ENCODE peak calls at places on chromosome 10, in nine cellular contexts. P is HL-60; U is Peyer's patch; A is AG04449; Q is CD8-positive, alpha-beta T cell; I is GM13977; J is neural progenitor cell; S is dorsolateral prefrontal cortex; K is Calu3. M is an unnamed sample.
A peak's percentile ranks its signal among the peaks of the same experiment; 100 is the strongest.

GRCh38 chr10:131211146-131211545 is 100.4 kb downstream of the TCERG1L start:
- DNase-seq in K (no peak), U (peak; percentile 25), Q (no peak), P (no peak), I (no peak), J (no peak), S (no peak), A (no peak), M (no peak)

GRCh38 chr10:31622993-31623392 is 304.0 kb downstream of the ZEB1 start:
- DNase-seq in P (no peak), I (no peak), S (no peak), Q (no peak), J (no peak), K (no peak), A (no peak), U (peak; percentile 28), M (no peak)

GRCh38 chr10:61837748-61838055 is 63.8 kb upstream of the ARID5B start:
- DNase-seq in J (no peak), U (no peak), S (no peak), I (no peak), P (no peak), A (no peak), K (no peak), Q (no peak), M (no peak)

GRCh38 chr10:113099431-113100298 is 149.6 kb downstream of the TCF7L2 start:
- DNase-seq in S (no peak), Q (no peak), P (no peak), J (peak; percentile 31), U (no peak), I (no peak), K (no peak), A (no peak), M (peak; percentile 86)

GRCh38 chr10:1057106-1057657 is 997 bp downstream of the WDR37 start:
- DNase-seq in S (no peak), J (peak; percentile 51), Q (no peak), P (no peak), K (no peak), U (no peak), I (peak; percentile 37), A (no peak), M (no peak)

GRCh38 chr10:34286136-34286739 is 528.9 kb downstream of the PARD3 start:
- DNase-seq in P (no peak), Q (no peak), J (no peak), K (no peak), U (no peak), I (no peak), S (no peak), A (no peak), M (peak; percentile 72)

GRCh38 chr10:59757966-59758365 is 4.7 kb upstream of the MRLN start:
- DNase-seq in U (no peak), Q (no peak), P (no peak), I (no peak), S (no peak), K (no peak), J (no peak), A (peak; percentile 19), M (peak; percentile 20)

GRCh38 chr10:17100586-17100985 is 29.0 kb downstream of the CUBN start:
- DNase-seq in J (no peak), U (no peak), S (no peak), A (no peak), P (no peak), I (no peak), Q (no peak), K (no peak), M (no peak)

GRCh38 chr10:132328130-132328529 is 3.9 kb upstream of the LRRC27 start:
- DNase-seq in K (no peak), I (no peak), U (peak; percentile 42), A (no peak), Q (no peak), P (no peak), J (no peak), S (no peak), M (no peak)

GRCh38 chr10:24205846-24206245 is 3.1 kb upstream of the KIAA1217 start:
- DNase-seq in U (no peak), Q (no peak), J (no peak), I (no peak), K (no peak), S (no peak), A (no peak), P (no peak), M (peak; percentile 5)

GRCh38 chr10:71404510-71405295 is 8.0 kb downstream of the CDH23 start:
- DNase-seq in P (no peak), I (no peak), K (no peak), U (peak; percentile 9), Q (no peak), S (no peak), J (no peak), A (no peak), M (no peak)

GRCh38 chr10:101301111-101301731 is 52.7 kb upstream of the BTRC start:
- DNase-seq in P (peak; percentile 35), S (no peak), A (no peak), Q (peak; percentile 22), K (peak; percentile 73), I (no peak), J (peak; percentile 66), U (peak; percentile 67), M (peak; percentile 80)

GRCh38 chr10:126247454-126247975 is 140.8 kb downstream of the ADAM12 start:
- DNase-seq in J (no peak), I (no peak), A (peak; percentile 99), P (no peak), Q (no peak), S (no peak), U (peak; percentile 65), K (peak; percentile 42), M (peak; percentile 94)

GRCh38 chr10:15092855-15093408 is 4.2 kb upstream of the RPP38 start:
- DNase-seq in P (no peak), I (no peak), J (no peak), Q (no peak), A (no peak), U (no peak), K (no peak), S (no peak), M (no peak)
- TF ChIP-seq CTCF in P (no peak), I (no peak), J (no peak), Q (no peak), A (no peak), U (no peak), K (no peak), S (no peak), M (no peak)

GRCh38 chr10:73991846-73992245 is 6.1 kb upstream of the VCL start:
- DNase-seq in I (peak; percentile 69), Q (peak; percentile 77), K (no peak), A (no peak), P (peak; percentile 77), J (no peak), U (peak; percentile 86), S (no peak), M (no peak)
- TF ChIP-seq CTCF in I (no peak), Q (no peak), K (no peak), A (no peak), P (no peak), J (no peak), U (no peak), S (no peak), M (no peak)

GRCh38 chr10:11245981-11246590 is 228.4 kb downstream of the CELF2 start:
- DNase-seq in A (no peak), K (no peak), Q (no peak), P (no peak), S (no peak), J (no peak), I (no peak), U (no peak), M (no peak)

GRCh38 chr10:11243425-11244222 is 226.0 kb downstream of the CELF2 start:
- DNase-seq in J (no peak), P (no peak), K (no peak), U (no peak), Q (no peak), A (peak; percentile 24), S (no peak), I (no peak), M (no peak)

GRCh38 chr10:11245095-11245479 is 227.4 kb downstream of the CELF2 start:
- DNase-seq in A (no peak), U (no peak), P (no peak), Q (no peak), J (no peak), I (no peak), S (no peak), K (no peak), M (no peak)

GRCh38 chr10:11245510-11245909 is 227.8 kb downstream of the CELF2 start:
- DNase-seq in K (no peak), J (no peak), S (no peak), U (no peak), I (peak; percentile 51), Q (no peak), P (no peak), A (no peak), M (peak; percentile 8)

DNA sequence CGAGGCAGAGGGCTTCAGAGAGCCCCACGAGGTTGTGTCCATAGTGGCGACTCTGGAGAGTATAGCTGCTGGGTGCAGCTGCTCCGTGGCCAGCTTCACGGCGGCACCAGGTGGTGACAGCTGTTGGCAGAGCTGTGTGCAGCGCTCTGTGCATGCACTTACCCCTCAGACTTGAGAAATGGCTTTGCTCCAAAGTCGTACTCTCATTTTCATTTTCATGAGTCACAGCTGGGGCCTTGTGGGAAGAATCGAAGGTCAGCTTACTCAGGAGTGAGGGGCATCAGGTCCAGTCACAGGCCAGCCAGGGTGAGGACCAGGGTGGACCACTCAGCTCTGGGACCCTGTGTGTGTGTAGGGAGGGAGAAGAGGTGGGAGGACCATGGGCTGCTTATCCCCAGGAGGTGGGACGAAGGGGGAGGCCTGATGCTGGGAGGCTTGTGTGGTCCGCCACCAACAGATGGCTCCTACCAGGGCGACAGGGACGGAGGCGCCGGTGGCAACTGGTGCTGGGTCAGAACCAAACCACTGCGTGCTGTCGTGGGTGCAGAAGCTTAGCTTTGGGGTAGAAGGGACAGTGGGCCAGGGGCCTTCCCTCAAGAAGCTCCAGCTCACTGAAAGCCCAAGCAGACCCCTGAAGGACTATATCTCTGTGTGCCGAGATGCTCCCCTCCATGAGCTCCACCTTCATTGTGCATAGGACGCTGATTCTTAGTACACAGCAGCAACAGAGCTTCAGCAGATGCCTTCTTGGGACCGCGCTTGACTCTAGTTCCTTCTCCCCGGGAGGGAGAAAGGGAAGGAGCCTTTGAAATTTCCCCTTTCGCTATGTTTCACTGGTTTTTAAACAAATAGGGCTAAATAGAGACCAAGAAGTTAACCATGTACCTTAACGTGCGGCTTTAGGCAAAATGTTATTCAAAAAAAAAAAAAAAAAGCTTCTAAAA is 225.0 kb downstream of the CELF2 start:
- DNase-seq in P (no peak), U (peak; percentile 74), S (no peak), A (no peak), I (peak; percentile 45), J (no peak), K (no peak), Q (no peak), M (peak; percentile 7)
- TF ChIP-seq CTCF in P (no peak), U (no peak), S (no peak), A (no peak), I (peak; percentile 41), J (no peak), K (no peak), Q (no peak), M (no peak)

DNA sequence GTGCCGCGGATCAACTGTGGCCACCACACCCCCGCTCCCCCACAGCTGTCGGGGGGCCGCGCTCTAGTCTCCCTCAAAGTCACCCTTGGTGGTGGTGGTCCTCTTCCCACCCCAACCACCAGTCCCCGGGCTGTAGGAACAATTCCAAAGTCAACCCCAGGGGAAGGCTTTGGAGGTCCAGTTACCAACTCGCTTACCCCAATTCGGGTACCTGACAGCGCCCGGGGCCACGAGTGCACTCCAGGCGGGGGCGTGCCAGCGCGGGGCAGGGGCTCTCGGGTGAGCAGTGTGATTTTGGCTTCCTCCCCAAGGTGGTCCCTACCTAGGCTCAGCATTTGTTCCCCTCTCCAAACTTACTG is 584 bp upstream of the ZMIZ1 start:
- DNase-seq in Q (peak; percentile 31), K (peak; percentile 47), J (no peak), S (no peak), P (no peak), I (peak; percentile 65), U (no peak), A (no peak), M (peak; percentile 33)
- TF ChIP-seq CTCF in Q (no peak), K (peak; percentile 15), J (no peak), S (no peak), P (no peak), I (no peak), U (no peak), A (no peak), M (no peak)

M was measured in MCF 10A.